ENCODE peak calls at places on chromosome 5, in nine cellular contexts. X is pulmonary artery endothelial cell; M is HT1080; O is activated naive CD8-positive, alpha-beta T cell treated with anti-CD3 and anti-CD28 coated beads for 36 hours; V is epithelial cell of esophagus; Q is osteocyte; F is cardiac septum; P is fibroblast of villous mesenchyme; S is NCI-H1092 treated with DMSO at 0.1 percent for 48 hours. I is an unnamed sample.

GRCh38 chr5:91281409-91281808 is 101.7 kb downstream of the ARRDC3 start:
- DNase-seq in X (peak), M (peak), O (no peak), V (peak), Q (no peak), F (no peak), P (peak), S (no peak), I (no peak)

GRCh38 chr5:41856644-41857491 is 13.4 kb downstream of the OXCT1 start:
- DNase-seq in X (peak), M (peak), O (peak), V (peak), Q (no peak), F (no peak), P (peak), S (peak), I (peak)

GRCh38 chr5:98248949-98249348 is 524.5 kb upstream of the RGMB start:
- DNase-seq in X (no peak), M (peak), O (no peak), V (peak), Q (no peak), F (no peak), P (peak), S (no peak), I (no peak)

GRCh38 chr5:95673076-95673475 is 9.7 kb downstream of the SPATA9 start:
- DNase-seq in X (no peak), M (no peak), O (no peak), V (no peak), Q (no peak), F (no peak), P (peak), S (no peak), I (no peak)

GRCh38 chr5:93800988-93801811 is 59.8 kb upstream of the POU5F2 start:
- DNase-seq in X (no peak), M (peak), O (no peak), V (peak), Q (no peak), F (no peak), P (peak), S (peak), I (peak)

GRCh38 chr5:9339206-9339818 is 206.6 kb downstream of the SEMA5A start:
- DNase-seq in X (no peak), M (no peak), O (no peak), V (no peak), Q (no peak), F (no peak), P (no peak), S (no peak), I (peak)

GRCh38 chr5:37930350-37930749 is 90.5 kb upstream of the GDNF start:
- DNase-seq in X (no peak), M (no peak), O (no peak), V (no peak), Q (no peak), F (no peak), P (no peak), S (no peak), I (no peak)

GRCh38 chr5:2658421-2658820 is 93.1 kb downstream of the IRX2 start:
- DNase-seq in X (no peak), M (no peak), O (no peak), V (peak), Q (no peak), F (no peak), P (no peak), S (no peak), I (peak)

GRCh38 chr5:84403773-84404172 is 19.1 kb upstream of the EDIL3 start:
- DNase-seq in X (no peak), M (peak), O (no peak), V (peak), Q (no peak), F (no peak), P (peak), S (no peak), I (no peak)

GRCh38 chr5:63553069-63553468 is 409.2 kb downstream of the HTR1A start:
- DNase-seq in X (no peak), M (no peak), O (no peak), V (peak), Q (no peak), F (no peak), P (no peak), S (no peak), I (no peak)

GRCh38 chr5:37133939-37134338 is 115.2 kb downstream of the CPLANE1 start:
- DNase-seq in X (peak), M (no peak), O (no peak), V (peak), Q (no peak), F (no peak), P (peak), S (no peak), I (no peak)

GRCh38 chr5:583645-584044 is 28.5 kb upstream of the CEP72 start:
- DNase-seq in X (no peak), M (no peak), O (no peak), V (no peak), Q (no peak), F (no peak), P (no peak), S (no peak), I (no peak)

GRCh38 chr5:140342287-140342686 is 4.1 kb downstream of the HBEGF start:
- DNase-seq in X (no peak), M (no peak), O (peak), V (no peak), Q (no peak), F (peak), P (no peak), S (no peak), I (no peak)